ENCODE peak calls at places on chromosomes 12 and 14, in five cellular contexts. R is MG63; V is LoVo; B is neural crest cell; H is naive thymus-derived CD4-positive, alpha-beta T cell. T is an unnamed sample.

GRCh38 chr14:22822017-22822618 is 6.9 kb upstream of the SLC7A7 start:
- DNase-seq in B (no peak), R (no peak), H (no peak), V (no peak), T (peak; percentile 77)

GRCh38 chr12:121214171-121214777 is 4.3 kb downstream of the P2RX4 start:
- DNase-seq in H (no peak), B (no peak), R (no peak), V (no peak), T (no peak)

GRCh38 chr14:60266021-60266937 is 17.3 kb downstream of the PPM1A start:
- DNase-seq in V (no peak), H (no peak), B (no peak), R (no peak), T (peak; percentile 31)

GRCh38 chr14:31161274-31161673 is 46.3 kb downstream of the HECTD1 start:
- DNase-seq in B (no peak), R (no peak), H (no peak), V (no peak), T (no peak)

GRCh38 chr12:9331218-9331626 is 123.0 kb upstream of the PZP start:
- DNase-seq in V (peak; percentile 69), B (peak; percentile 77), R (peak; percentile 31), H (peak; percentile 52), T (peak; percentile 81)

GRCh38 chr12:612293-612692 is 51.0 kb downstream of the NINJ2 start:
- DNase-seq in R (no peak), B (no peak), H (no peak), V (no peak), T (no peak)

GRCh38 chr12:57127101-57127709 is 1.1 kb upstream of the LRP1 start:
- DNase-seq in R (peak; percentile 37), B (peak; percentile 46), V (peak; percentile 92), H (peak; percentile 46), T (peak; percentile 65)

GRCh38 chr14:74861734-74862090 is 14.2 kb downstream of the PROX2 start:
- DNase-seq in V (no peak), B (no peak), R (no peak), H (no peak), T (no peak)

GRCh38 chr14:52068741-52069616 is at the start of gene NID2:
- DNase-seq in R (peak; percentile 75), H (no peak), B (peak; percentile 84), V (no peak), T (peak; percentile 92)

GRCh38 chr12:43848786-43849185 is 12.9 kb downstream of the TMEM117 start:
- DNase-seq in B (no peak), H (no peak), V (no peak), R (no peak), T (no peak)

GRCh38 chr12:89695100-89695499 is 13.5 kb downstream of the ATP2B1 start:
- DNase-seq in B (no peak), R (no peak), V (no peak), H (no peak), T (no peak)

GRCh38 chr12:132602578-132603239 is 7.7 kb downstream of the LRCOL1 start:
- DNase-seq in H (no peak), R (no peak), B (no peak), V (no peak), T (peak; percentile 71)

GRCh38 chr12:55818886-55819285 is 1.0 kb downstream of the ORMDL2 start:
- DNase-seq in V (no peak), R (no peak), H (no peak), B (no peak), T (no peak)

GRCh38 chr12:2504577-2504976 is 290.2 kb upstream of the FKBP4 start:
- DNase-seq in V (no peak), H (no peak), B (no peak), R (no peak), T (no peak)

GRCh38 chr14:26138764-26139445 is 458.9 kb downstream of the NOVA1 start:
- DNase-seq in R (peak; percentile 1), H (no peak), B (no peak), V (no peak), T (peak; percentile 14)